ENCODE peak calls at places on chromosome 15, in eight cellular contexts. B is IMR-90, D is uterus, A is NB4, V is A549, Z is tibial nerve, G is lower leg skin, C is Peyer's patch. Y is an unnamed sample.
A peak's percentile ranks its signal among the peaks of the same experiment; 100 is the strongest.

GRCh38 chr15:31221936-31222515 is 104.6 kb upstream of the KLF13 start:
- DNase-seq in Z (no peak), G (no peak), D (no peak), A (peak; percentile 52), C (peak; percentile 64), V (no peak), B (no peak), Y (no peak)

GRCh38 chr15:75669191-75669878 is 21.6 kb downstream of the SNX33 start:
- DNase-seq in Z (no peak), B (peak; percentile 62), C (no peak), A (no peak), V (no peak), D (no peak), G (no peak), Y (no peak)

GRCh38 chr15:50340431-50340830 is 14.6 kb downstream of the GABPB1 start:
- DNase-seq in V (no peak), Z (no peak), A (peak; percentile 52), D (no peak), C (no peak), B (no peak), G (no peak), Y (no peak)

GRCh38 chr15:62945063-62945462 is 97.5 kb upstream of the TPM1 start:
- DNase-seq in G (peak; percentile 58), V (no peak), A (no peak), Z (no peak), B (no peak), D (no peak), C (no peak), Y (no peak)

GRCh38 chr15:80618666-80619481 is 76.2 kb upstream of the ABHD17C start:
- DNase-seq in D (no peak), A (no peak), B (peak; percentile 21), Z (no peak), V (no peak), C (no peak), G (no peak), Y (no peak)

GRCh38 chr15:22237891-22238275 is 157.6 kb downstream of the OR4M2 start:
- DNase-seq in A (no peak), Z (no peak), V (no peak), B (no peak), C (no peak), G (no peak), D (no peak), Y (no peak)

GRCh38 chr15:59353994-59354951 is 18.4 kb downstream of the MYO1E start:
- DNase-seq in B (no peak), D (no peak), G (no peak), Z (no peak), A (no peak), C (no peak), V (no peak), Y (no peak)

GRCh38 chr15:40282870-40283614 is at the start of gene ANKRD63:
- DNase-seq in D (no peak), B (no peak), Z (no peak), G (no peak), V (peak; percentile 54), C (no peak), A (peak; percentile 80), Y (peak; percentile 34)

GRCh38 chr15:42578984-42579537 is 3.7 kb downstream of the STARD9 start:
- DNase-seq in B (no peak), G (no peak), V (no peak), Z (no peak), C (no peak), D (no peak), A (no peak), Y (no peak)

GRCh38 chr15:42576040-42576594 is 711 bp downstream of the STARD9 start:
- DNase-seq in D (no peak), G (no peak), A (no peak), C (no peak), B (no peak), V (no peak), Z (no peak), Y (no peak)

GRCh38 chr15:42577514-42578031 is 2.2 kb downstream of the STARD9 start:
- DNase-seq in B (peak; percentile 79), G (no peak), C (no peak), V (no peak), D (no peak), A (no peak), Z (peak; percentile 54), Y (no peak)

GRCh38 chr15:42576776-42577175 is 1.4 kb downstream of the STARD9 start:
- DNase-seq in D (no peak), A (no peak), B (no peak), C (no peak), Z (no peak), G (no peak), V (no peak), Y (no peak)

GRCh38 chr15:42575188-42576039 is at the start of gene STARD9:
- DNase-seq in B (peak; percentile 97), Z (peak; percentile 96), C (peak; percentile 98), G (peak; percentile 99), A (peak; percentile 98), V (peak; percentile 81), D (peak; percentile 99), Y (peak; percentile 99)
- TF ChIP-seq POLR2A in B (peak; percentile 29), Z (peak; percentile 86), C (no peak), G (no peak), A (peak; percentile 24), V (no peak), D (peak; percentile 79), Y (peak; percentile 51)

GRCh38 chr15:70526974-70527325 is 236.4 kb downstream of the UACA start:
- DNase-seq in B (no peak), D (no peak), A (no peak), G (peak; percentile 10), C (no peak), V (no peak), Z (no peak), Y (no peak)
- TF ChIP-seq POLR2A in B (no peak), D (no peak), A (no peak), G (no peak), C (no peak), V (no peak), Z (no peak), Y (no peak)

GRCh38 chr15:99099661-99100060 is 5.2 kb upstream of the SYNM start:
- DNase-seq in V (no peak), G (peak; percentile 78), B (no peak), A (no peak), Z (no peak), C (no peak), D (no peak), Y (no peak)

GRCh38 chr15:99098991-99099390 is 5.9 kb upstream of the SYNM start:
- DNase-seq in G (peak; percentile 63), Z (no peak), D (no peak), C (no peak), B (no peak), A (no peak), V (no peak), Y (no peak)

GRCh38 chr15:99101501-99101900 is 3.4 kb upstream of the SYNM start:
- DNase-seq in B (no peak), C (no peak), V (no peak), Z (no peak), A (no peak), G (peak; percentile 39), D (no peak), Y (no peak)

GRCh38 chr15:99102332-99103235 is 2.3 kb upstream of the SYNM start:
- DNase-seq in V (no peak), B (no peak), A (no peak), C (no peak), Z (no peak), G (peak; percentile 53), D (no peak), Y (no peak)

DNA sequence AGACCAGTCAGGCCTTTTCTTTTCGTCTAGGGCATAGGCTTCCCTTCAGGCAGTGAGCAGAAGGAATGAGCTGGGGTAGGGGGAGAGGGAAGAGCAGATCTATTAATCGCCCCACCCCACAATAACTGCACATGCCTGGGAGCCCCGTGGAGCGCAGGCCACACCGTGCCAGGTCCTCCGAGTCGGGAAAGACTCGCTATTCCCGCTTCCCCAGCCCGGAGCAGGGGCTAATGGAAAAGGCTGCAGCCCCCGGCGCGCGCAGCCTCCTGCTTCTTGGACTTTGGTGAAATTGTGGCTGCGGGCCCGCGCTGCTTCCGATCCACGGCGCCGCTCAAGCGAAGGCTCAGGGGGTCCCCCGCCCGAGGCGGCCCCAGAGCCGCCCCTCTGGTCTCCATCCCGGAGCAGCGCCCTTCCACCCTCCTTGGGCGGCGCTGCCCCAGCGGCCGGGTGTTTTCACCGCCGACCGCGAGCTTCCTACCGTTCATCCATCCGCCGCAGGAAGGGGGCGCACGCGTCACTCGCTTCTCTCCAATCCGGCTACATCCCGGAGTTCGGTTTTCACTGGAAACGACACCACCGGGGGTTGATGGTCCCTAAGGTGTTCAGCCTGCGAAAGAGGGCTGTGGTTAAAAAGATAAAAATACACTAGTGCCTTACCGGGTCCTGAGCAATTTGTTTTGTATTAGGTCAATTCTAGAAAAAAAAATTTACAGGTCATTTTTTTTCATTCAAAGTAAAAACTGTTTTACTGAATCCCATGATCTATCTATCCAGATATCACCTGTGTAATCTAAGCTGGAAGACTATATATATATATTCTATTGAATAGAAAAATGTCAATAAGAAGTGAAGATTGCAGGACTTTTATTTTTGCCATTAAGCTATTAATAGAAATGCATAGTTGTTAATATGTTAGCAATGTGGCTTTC is 4.4 kb upstream of the SYNM start:
- DNase-seq in G (peak; percentile 95), A (peak; percentile 75), V (peak; percentile 90), C (peak; percentile 77), B (peak; percentile 63), Z (peak; percentile 71), D (peak; percentile 79), Y (peak; percentile 60)
- TF ChIP-seq POLR2A in G (no peak), A (no peak), V (no peak), C (no peak), B (no peak), Z (no peak), D (no peak), Y (no peak)

GRCh38 chr15:96332854-96333193 is 2.3 kb downstream of the NR2F2 start:
- DNase-seq in G (no peak), A (no peak), C (no peak), V (no peak), B (no peak), D (no peak), Z (no peak), Y (no peak)

GRCh38 chr15:96333194-96334016 is 2.9 kb downstream of the NR2F2 start:
- DNase-seq in V (no peak), B (no peak), A (peak; percentile 66), G (peak; percentile 89), C (no peak), Z (peak; percentile 26), D (peak; percentile 31), Y (no peak)

GRCh38 chr15:96330450-96331140 is at the start of gene NR2F2:
- DNase-seq in D (peak; percentile 96), G (peak; percentile 98), Z (peak; percentile 97), V (peak; percentile 91), C (peak; percentile 96), B (peak; percentile 99), A (peak; percentile 98), Y (peak; percentile 84)

GRCh38 chr15:96331141-96331941 is 841 bp downstream of the NR2F2 start:
- DNase-seq in V (no peak), Z (peak; percentile 5), D (peak; percentile 24), G (peak; percentile 87), C (no peak), A (peak; percentile 85), B (no peak), Y (no peak)

DNA sequence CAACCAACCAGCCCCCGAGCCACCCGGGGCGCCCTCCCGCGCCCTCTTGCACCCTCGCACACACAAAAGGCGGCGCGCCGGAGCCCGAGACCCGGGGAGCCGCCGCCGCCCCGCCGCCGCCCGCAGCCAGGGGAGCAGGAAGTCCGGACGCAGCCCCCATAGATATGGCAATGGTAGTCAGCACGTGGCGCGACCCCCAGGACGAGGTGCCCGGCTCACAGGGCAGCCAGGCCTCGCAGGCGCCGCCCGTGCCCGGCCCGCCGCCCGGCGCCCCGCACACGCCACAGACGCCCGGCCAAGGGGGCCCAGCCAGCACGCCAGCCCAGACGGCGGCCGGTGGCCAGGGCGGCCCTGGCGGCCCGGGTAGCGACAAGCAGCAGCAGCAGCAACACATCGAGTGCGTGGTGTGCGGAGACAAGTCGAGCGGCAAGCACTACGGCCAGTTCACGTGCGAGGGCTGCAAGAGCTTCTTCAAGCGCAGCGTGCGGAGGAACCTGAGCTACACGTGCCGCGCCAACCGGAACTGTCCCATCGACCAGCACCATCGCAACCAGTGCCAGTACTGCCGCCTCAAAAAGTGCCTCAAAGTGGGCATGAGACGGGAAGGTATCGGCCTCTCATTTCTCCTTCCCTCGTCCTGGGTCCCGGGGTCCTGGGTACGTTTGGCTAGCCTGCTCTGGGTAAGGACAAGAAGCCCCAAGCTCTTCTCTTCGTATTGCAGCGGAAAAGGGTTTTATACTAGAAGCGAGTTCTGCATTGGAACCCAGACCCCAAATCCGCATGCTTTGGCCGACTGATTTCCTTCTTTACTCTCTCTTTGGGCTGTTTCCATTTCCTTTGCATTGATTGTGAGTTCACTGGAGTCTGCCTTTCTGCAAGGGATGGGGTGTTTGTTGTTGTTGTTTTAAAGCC is 1.7 kb downstream of the NR2F2 start:
- DNase-seq in B (no peak), Z (peak; percentile 4), V (no peak), D (peak; percentile 26), G (peak; percentile 91), C (no peak), A (peak; percentile 89), Y (peak; percentile 0)
- TF ChIP-seq POLR2A in B (no peak), Z (peak; percentile 24), V (peak; percentile 57), D (no peak), G (no peak), C (no peak), A (peak; percentile 55), Y (no peak)

Y was measured in erythroblast.